ENCODE peak calls at places on chromosomes 5 and 9, in six cellular contexts. One of them, this sample, is unnamed.

GRCh38 chr9:90970603-90971002 is 169.0 kb downstream of the SYK start:
- DNase-seq in H9: no peak
- DNase-seq in H1: no peak
- DNase-seq in mesenchymal stem cell: no peak
- DNase-seq in neuronal stem cell: no peak
- DNase-seq in IMR-90: peak; percentile 49
- DNase-seq in this sample: no peak

GRCh38 chr9:108478871-108479332 is 376.9 kb downstream of the ACTL7B start:
- DNase-seq in neuronal stem cell: no peak
- DNase-seq in H1: no peak
- DNase-seq in IMR-90: peak; percentile 88
- DNase-seq in mesenchymal stem cell: peak; percentile 91
- DNase-seq in H9: no peak
- DNase-seq in this sample: no peak

GRCh38 chr9:19049872-19050636 is 827 bp downstream of the RRAGA start:
- DNase-seq in IMR-90: peak; percentile 54
- DNase-seq in mesenchymal stem cell: peak; percentile 55
- DNase-seq in neuronal stem cell: no peak
- DNase-seq in H1: no peak
- DNase-seq in H9: no peak
- DNase-seq in this sample: peak; percentile 41

GRCh38 chr5:759781-760362 is 24.7 kb downstream of the ZDHHC11B start:
- DNase-seq in IMR-90: no peak
- DNase-seq in neuronal stem cell: no peak
- DNase-seq in H9: peak; percentile 29
- DNase-seq in H1: no peak
- DNase-seq in mesenchymal stem cell: no peak
- DNase-seq in this sample: no peak

GRCh38 chr5:821504-821903 is 29.3 kb downstream of the ZDHHC11 start:
- DNase-seq in H9: no peak
- DNase-seq in IMR-90: no peak
- DNase-seq in H1: no peak
- DNase-seq in mesenchymal stem cell: no peak
- DNase-seq in neuronal stem cell: no peak
- DNase-seq in this sample: no peak

GRCh38 chr5:72034710-72035109 is 72.6 kb upstream of the MAP1B start:
- DNase-seq in mesenchymal stem cell: no peak
- DNase-seq in H1: no peak
- DNase-seq in IMR-90: no peak
- DNase-seq in neuronal stem cell: no peak
- DNase-seq in H9: no peak
- DNase-seq in this sample: peak; percentile 16

GRCh38 chr5:145908206-145908945 is 28.0 kb upstream of the SH3RF2 start:
- DNase-seq in H9: no peak
- DNase-seq in mesenchymal stem cell: no peak
- DNase-seq in IMR-90: no peak
- DNase-seq in neuronal stem cell: no peak
- DNase-seq in H1: no peak
- DNase-seq in this sample: peak; percentile 58

GRCh38 chr9:136105398-136106135 is 10.5 kb upstream of the NACC2 start:
- DNase-seq in IMR-90: peak; percentile 47
- DNase-seq in H1: no peak
- DNase-seq in H9: peak; percentile 35
- DNase-seq in neuronal stem cell: no peak
- DNase-seq in mesenchymal stem cell: peak; percentile 67
- DNase-seq in this sample: peak; percentile 20

GRCh38 chr5:171264842-171265241 is 44.2 kb upstream of the TLX3 start:
- DNase-seq in neuronal stem cell: no peak
- DNase-seq in IMR-90: no peak
- DNase-seq in H9: no peak
- DNase-seq in mesenchymal stem cell: no peak
- DNase-seq in H1: no peak
- DNase-seq in this sample: no peak

GRCh38 chr5:61933787-61934626 is 372.0 kb upstream of the KIF2A start:
- DNase-seq in H1: peak; percentile 69
- DNase-seq in IMR-90: peak; percentile 29
- DNase-seq in neuronal stem cell: peak; percentile 66
- DNase-seq in H9: peak; percentile 62
- DNase-seq in mesenchymal stem cell: peak; percentile 60
- DNase-seq in this sample: peak; percentile 70

GRCh38 chr9:14372437-14373318 is 58.7 kb upstream of the NFIB start:
- DNase-seq in mesenchymal stem cell: peak; percentile 81
- DNase-seq in neuronal stem cell: no peak
- DNase-seq in H1: no peak
- DNase-seq in IMR-90: peak; percentile 69
- DNase-seq in H9: peak; percentile 52
- DNase-seq in this sample: peak; percentile 96
- H2BK15ac ChIP-seq in mesenchymal stem cell: peak overlapping the region; percentile 96
- H2BK15ac ChIP-seq in neuronal stem cell: no peak overlapping the region
- H2BK15ac ChIP-seq in H1: no peak overlapping the region
- H2BK15ac ChIP-seq in IMR-90: peak overlapping the region; percentile 53
- H2BK15ac ChIP-seq in H9: no peak overlapping the region
- H2BK15ac ChIP-seq in this sample: no peak overlapping the region

DNA sequence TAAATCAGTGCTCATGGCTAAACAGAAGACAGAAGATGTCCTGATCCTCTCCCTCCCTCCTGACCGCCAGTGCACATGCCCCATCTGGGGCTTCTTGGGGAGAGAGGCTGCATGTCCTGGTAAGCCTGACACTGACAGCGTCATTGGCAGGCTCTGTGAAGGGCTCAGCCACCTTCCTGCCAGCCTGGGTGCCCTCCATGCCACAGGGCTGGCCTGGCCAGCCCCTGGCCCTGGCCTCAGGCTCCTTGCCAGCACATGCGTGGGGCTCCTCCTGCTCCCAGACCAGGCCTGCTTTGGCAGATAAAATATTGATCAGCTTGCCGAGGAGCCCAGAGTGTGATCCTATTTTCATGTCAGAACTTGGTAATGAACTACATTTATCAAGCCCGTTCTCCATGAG is 271.7 kb downstream of the HSPA4 start:
- DNase-seq in neuronal stem cell: no peak
- DNase-seq in H9: no peak
- DNase-seq in H1: no peak
- DNase-seq in IMR-90: no peak
- DNase-seq in mesenchymal stem cell: no peak
- DNase-seq in this sample: no peak
- H2BK15ac ChIP-seq in neuronal stem cell: no peak overlapping the region
- H2BK15ac ChIP-seq in H9: no peak overlapping the region
- H2BK15ac ChIP-seq in H1: no peak overlapping the region
- H2BK15ac ChIP-seq in IMR-90: no peak overlapping the region
- H2BK15ac ChIP-seq in mesenchymal stem cell: no peak overlapping the region
- H2BK15ac ChIP-seq in this sample: no peak overlapping the region

GRCh38 chr5:176711883-176712282 is 64.6 kb downstream of the TSPAN17 start:
- DNase-seq in H1: no peak
- DNase-seq in H9: no peak
- DNase-seq in neuronal stem cell: no peak
- DNase-seq in mesenchymal stem cell: no peak
- DNase-seq in IMR-90: no peak
- DNase-seq in this sample: peak; percentile 74
- H2BK15ac ChIP-seq in H1: peak overlapping the region; percentile 99
- H2BK15ac ChIP-seq in H9: no peak overlapping the region
- H2BK15ac ChIP-seq in neuronal stem cell: no peak overlapping the region
- H2BK15ac ChIP-seq in mesenchymal stem cell: no peak overlapping the region
- H2BK15ac ChIP-seq in IMR-90: no peak overlapping the region
- H2BK15ac ChIP-seq in this sample: no peak overlapping the region

DNA sequence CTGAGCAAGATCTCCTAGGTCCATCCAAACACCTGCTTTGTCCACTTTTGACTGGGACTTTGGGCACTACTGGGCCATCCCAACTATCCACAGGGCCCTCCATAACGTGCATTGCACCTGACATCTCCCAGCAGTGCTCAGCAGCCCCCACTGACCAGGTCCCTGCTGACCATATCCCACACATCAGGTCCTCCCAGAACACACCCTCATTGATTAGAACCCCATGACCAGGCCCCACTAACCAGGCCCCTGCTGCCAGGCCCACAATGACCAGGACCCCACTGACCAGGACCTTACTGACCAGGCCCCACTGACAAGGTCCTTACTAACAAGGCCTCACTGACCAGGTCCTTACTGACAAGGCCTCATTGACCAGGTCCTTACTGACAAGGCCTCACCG is 93.9 kb upstream of the CTSV start:
- DNase-seq in IMR-90: no peak
- DNase-seq in neuronal stem cell: no peak
- DNase-seq in H1: no peak
- DNase-seq in H9: no peak
- DNase-seq in mesenchymal stem cell: no peak
- DNase-seq in this sample: no peak
- H2BK15ac ChIP-seq in IMR-90: no peak overlapping the region
- H2BK15ac ChIP-seq in neuronal stem cell: no peak overlapping the region
- H2BK15ac ChIP-seq in H1: no peak overlapping the region
- H2BK15ac ChIP-seq in H9: no peak overlapping the region
- H2BK15ac ChIP-seq in mesenchymal stem cell: no peak overlapping the region
- H2BK15ac ChIP-seq in this sample: no peak overlapping the region

DNA sequence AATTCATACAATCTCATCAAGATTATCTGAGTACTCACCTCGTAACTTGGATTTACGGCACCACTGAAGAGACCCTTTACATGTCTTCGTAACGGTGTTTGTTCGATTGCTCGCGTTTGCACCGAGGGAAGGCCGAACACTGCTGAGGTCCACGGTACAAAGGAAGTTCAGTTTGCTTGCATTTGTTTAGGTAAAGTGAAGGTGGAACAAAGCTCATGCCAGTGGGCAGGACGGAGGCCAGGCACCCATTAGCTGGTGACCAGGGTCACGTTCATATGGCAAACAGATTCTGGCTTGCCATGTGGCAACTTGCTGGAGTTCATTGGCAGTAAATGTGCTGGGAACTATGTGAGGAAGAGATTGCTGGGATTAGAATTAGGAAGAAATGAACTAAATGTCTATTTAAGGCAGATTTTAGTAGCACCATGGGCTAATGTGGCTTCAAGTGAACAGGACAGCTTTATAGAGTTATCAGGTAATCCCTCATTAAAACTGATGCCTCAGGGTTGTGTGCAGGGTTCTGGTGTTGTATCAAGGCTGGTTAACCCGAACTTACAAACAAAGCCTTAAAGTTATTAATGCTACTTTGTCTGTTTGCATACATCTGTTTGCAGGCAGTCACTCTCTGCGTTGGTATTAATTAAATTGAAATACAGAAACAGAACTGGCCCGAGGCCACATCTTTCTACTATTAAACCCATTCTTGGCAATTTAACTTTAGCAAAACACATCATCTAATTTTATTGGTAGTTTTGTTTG is 164.6 kb downstream of the MACROH2A1 start:
- DNase-seq in H1: no peak
- DNase-seq in mesenchymal stem cell: no peak
- DNase-seq in IMR-90: no peak
- DNase-seq in neuronal stem cell: no peak
- DNase-seq in H9: no peak
- DNase-seq in this sample: no peak
- H2BK15ac ChIP-seq in H1: no peak overlapping the region
- H2BK15ac ChIP-seq in mesenchymal stem cell: no peak overlapping the region
- H2BK15ac ChIP-seq in IMR-90: peak overlapping the region; percentile 24
- H2BK15ac ChIP-seq in neuronal stem cell: no peak overlapping the region
- H2BK15ac ChIP-seq in H9: no peak overlapping the region
- H2BK15ac ChIP-seq in this sample: no peak overlapping the region

DNA sequence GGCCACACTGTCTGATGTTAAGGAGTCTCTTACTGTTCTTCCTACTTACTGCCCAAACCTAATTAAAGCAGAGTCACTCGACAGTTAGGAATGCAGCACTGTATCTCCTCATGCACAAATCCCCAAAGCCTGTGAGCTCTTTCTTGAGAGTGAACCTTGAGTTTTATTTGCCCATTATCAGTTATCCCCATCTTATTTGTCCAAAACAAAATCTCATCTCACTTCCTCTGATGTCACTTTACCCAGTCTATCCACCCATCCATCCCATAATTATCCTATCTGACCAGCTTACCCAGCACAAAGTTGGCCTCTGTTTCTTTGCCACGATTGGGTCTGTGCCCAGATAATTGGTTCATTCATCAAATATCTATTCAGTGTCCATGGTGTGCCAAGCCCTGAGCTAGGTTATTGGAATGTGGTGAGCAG is 250.8 kb downstream of the SLIT3 start:
- DNase-seq in neuronal stem cell: no peak
- DNase-seq in H1: no peak
- DNase-seq in H9: no peak
- DNase-seq in IMR-90: no peak
- DNase-seq in mesenchymal stem cell: no peak
- DNase-seq in this sample: peak; percentile 23
- H2BK15ac ChIP-seq in neuronal stem cell: no peak overlapping the region
- H2BK15ac ChIP-seq in H1: no peak overlapping the region
- H2BK15ac ChIP-seq in H9: no peak overlapping the region
- H2BK15ac ChIP-seq in IMR-90: no peak overlapping the region
- H2BK15ac ChIP-seq in mesenchymal stem cell: no peak overlapping the region
- H2BK15ac ChIP-seq in this sample: no peak overlapping the region

GRCh38 chr9:99745085-99745484 is 76.6 kb upstream of the NR4A3 start:
- DNase-seq in mesenchymal stem cell: no peak
- DNase-seq in H9: no peak
- DNase-seq in H1: no peak
- DNase-seq in neuronal stem cell: no peak
- DNase-seq in IMR-90: no peak
- DNase-seq in this sample: no peak

GRCh38 chr9:99737649-99738048 is 84.0 kb upstream of the NR4A3 start:
- DNase-seq in neuronal stem cell: no peak
- DNase-seq in mesenchymal stem cell: no peak
- DNase-seq in IMR-90: no peak
- DNase-seq in H1: no peak
- DNase-seq in H9: no peak
- DNase-seq in this sample: no peak

GRCh38 chr9:99748251-99748650 is 73.4 kb upstream of the NR4A3 start:
- DNase-seq in neuronal stem cell: no peak
- DNase-seq in IMR-90: no peak
- DNase-seq in mesenchymal stem cell: peak; percentile 13
- DNase-seq in H1: no peak
- DNase-seq in H9: no peak
- DNase-seq in this sample: no peak

GRCh38 chr9:99748690-99749089 is 73.0 kb upstream of the NR4A3 start:
- DNase-seq in neuronal stem cell: no peak
- DNase-seq in mesenchymal stem cell: no peak
- DNase-seq in H9: no peak
- DNase-seq in H1: no peak
- DNase-seq in IMR-90: no peak
- DNase-seq in this sample: no peak

GRCh38 chr9:99743455-99743854 is 78.2 kb upstream of the NR4A3 start:
- DNase-seq in mesenchymal stem cell: no peak
- DNase-seq in neuronal stem cell: no peak
- DNase-seq in H1: no peak
- DNase-seq in IMR-90: no peak
- DNase-seq in H9: no peak
- DNase-seq in this sample: no peak
- H2BK15ac ChIP-seq in mesenchymal stem cell: no peak overlapping the region
- H2BK15ac ChIP-seq in neuronal stem cell: no peak overlapping the region
- H2BK15ac ChIP-seq in H1: no peak overlapping the region
- H2BK15ac ChIP-seq in IMR-90: no peak overlapping the region
- H2BK15ac ChIP-seq in H9: no peak overlapping the region
- H2BK15ac ChIP-seq in this sample: no peak overlapping the region